ENCODE peak calls at places on chromosomes 3 and 15, in four cellular contexts. A, I, Q and Z are unnamed samples.

GRCh38 chr3:190261015-190261414 is 61.2 kb downstream of the CLDN1 start:
- DNase-seq in A (no peak), I (no peak), Q (peak), Z (no peak)

GRCh38 chr3:178833696-178834095 is 237.9 kb downstream of the ZMAT3 start:
- DNase-seq in A (no peak), I (no peak), Q (no peak), Z (no peak)

GRCh38 chr3:21729888-21730459 is 21.0 kb downstream of the ZNF385D start:
- DNase-seq in A (no peak), I (no peak), Q (peak), Z (no peak)

GRCh38 chr3:124057453-124057852 is 65.5 kb upstream of the ROPN1 start:
- DNase-seq in A (no peak), I (no peak), Q (no peak), Z (no peak)

GRCh38 chr3:77530870-77531269 is 491.0 kb downstream of the ROBO2 start:
- DNase-seq in A (no peak), I (no peak), Q (no peak), Z (peak)

GRCh38 chr15:25186411-25186810 is 231.6 kb downstream of the SNRPN start:
- DNase-seq in A (no peak), I (no peak), Q (no peak), Z (no peak)

GRCh38 chr3:67109651-67110204 is 111.6 kb downstream of the KBTBD8 start:
- DNase-seq in A (peak), I (no peak), Q (peak), Z (peak)

GRCh38 chr3:14775011-14775410 is 43.8 kb upstream of the FGD5 start:
- DNase-seq in A (no peak), I (no peak), Q (no peak), Z (no peak)

GRCh38 chr3:119245778-119246177 is 5.1 kb upstream of the B4GALT4 start:
- DNase-seq in A (no peak), I (no peak), Q (no peak), Z (no peak)

GRCh38 chr3:43710607-43711006 is 19.9 kb downstream of the ABHD5 start:
- DNase-seq in A (no peak), I (no peak), Q (no peak), Z (no peak)

GRCh38 chr3:38226273-38226672 is 39.3 kb upstream of the SLC22A13 start:
- DNase-seq in A (peak), I (no peak), Q (peak), Z (no peak)

GRCh38 chr3:196875258-196875657 is 7.5 kb downstream of the SENP5 start:
- DNase-seq in A (no peak), I (no peak), Q (no peak), Z (no peak)

GRCh38 chr3:172634948-172635347 is 75.9 kb downstream of the NCEH1 start:
- DNase-seq in A (peak), I (no peak), Q (no peak), Z (no peak)

GRCh38 chr3:51384730-51385473 is at the start of gene MANF:
- DNase-seq in A (peak), I (peak), Q (peak), Z (peak)

GRCh38 chr3:51381333-51381705 is 3.8 kb upstream of the MANF start:
- DNase-seq in A (no peak), I (no peak), Q (no peak), Z (no peak)

GRCh38 chr3:51384145-51384729 is 854 bp upstream of the MANF start:
- DNase-seq in A (peak), I (no peak), Q (peak), Z (no peak)

GRCh38 chr3:51382076-51382745 is 2.9 kb upstream of the MANF start:
- DNase-seq in A (no peak), I (no peak), Q (no peak), Z (no peak)

DNA sequence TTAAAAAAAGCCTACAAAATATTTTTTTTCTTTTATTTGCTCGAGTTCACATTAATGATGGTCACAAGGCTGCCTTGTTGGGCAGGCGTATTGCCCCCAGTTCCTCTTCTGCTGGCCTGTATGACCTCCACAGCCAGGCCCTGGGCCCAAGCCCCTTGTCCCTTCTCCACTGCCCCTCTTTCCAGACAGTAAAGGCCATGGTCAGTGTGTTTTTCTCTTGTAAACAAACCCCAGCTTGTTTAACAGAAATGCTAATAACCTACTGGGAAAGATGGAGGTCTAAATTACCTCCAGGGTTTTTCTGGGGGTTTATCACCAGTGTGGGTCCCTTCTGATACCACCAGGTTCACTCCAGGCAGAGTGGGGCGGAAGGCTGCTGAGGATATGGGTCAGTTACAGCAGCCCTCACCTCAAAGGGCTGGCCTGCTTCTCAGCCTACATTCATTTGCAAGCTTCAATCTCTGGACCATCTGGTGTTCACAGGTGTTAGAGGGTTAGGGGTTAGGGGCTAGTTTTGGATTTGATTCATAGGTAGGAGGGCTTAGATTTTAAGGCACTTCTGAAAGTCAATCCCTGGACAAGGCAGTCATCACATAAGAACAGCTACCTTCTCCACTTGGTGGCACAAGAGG is 2.0 kb upstream of the MANF start:
- DNase-seq in A (no peak), I (no peak), Q (no peak), Z (no peak)
- H3K4me3 ChIP-seq in A (no peak), I (peak), Q (no peak), Z (no peak)

DNA sequence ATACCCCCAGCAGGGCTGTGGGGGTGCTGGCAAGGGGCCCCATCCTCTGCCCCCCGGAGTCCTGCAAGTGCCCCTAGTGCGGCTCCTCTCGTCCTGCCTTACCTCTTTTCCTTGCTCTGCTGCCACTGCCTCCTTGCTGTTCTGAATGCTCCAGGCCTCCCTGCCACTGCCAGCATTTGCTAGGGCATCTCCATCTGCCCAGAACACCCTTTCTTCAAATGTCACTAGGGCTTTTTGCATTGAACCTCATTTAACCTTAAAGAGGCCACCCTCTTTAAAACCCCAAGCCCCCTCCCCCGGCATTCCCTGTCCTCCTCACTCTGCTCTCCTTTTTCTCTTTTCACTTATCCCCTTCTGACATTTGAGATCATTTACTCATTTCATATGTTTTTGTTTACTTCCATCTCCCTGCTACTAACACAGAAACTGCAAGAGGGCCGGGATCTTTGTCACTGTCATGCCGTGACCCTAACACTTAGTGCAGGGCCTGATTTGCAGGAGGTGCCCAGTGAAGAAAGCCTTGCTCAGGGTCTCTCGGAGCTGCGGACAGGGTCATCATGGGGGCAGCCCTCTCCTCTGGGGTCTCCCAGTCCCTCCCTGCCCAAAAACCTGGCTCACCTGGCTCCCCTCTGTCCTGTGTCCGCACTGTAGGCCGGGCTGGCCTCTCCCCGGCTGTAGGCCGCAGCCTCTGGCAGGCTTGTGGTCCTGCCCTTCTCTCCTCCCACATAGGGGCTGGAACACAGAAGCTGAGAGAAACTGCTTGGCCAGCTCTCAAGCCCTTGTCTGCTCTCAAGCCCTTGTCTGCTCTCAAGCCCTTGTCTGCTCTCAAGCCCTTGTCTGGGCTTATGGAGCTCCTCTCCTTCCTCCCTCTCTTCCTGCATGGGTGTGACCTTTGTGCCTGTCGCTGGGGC is at the start of gene ACOX2:
- DNase-seq in A (peak), I (no peak), Q (peak), Z (peak)
- H3K4me3 ChIP-seq in A (peak), I (no peak), Q (peak), Z (peak)

DNA sequence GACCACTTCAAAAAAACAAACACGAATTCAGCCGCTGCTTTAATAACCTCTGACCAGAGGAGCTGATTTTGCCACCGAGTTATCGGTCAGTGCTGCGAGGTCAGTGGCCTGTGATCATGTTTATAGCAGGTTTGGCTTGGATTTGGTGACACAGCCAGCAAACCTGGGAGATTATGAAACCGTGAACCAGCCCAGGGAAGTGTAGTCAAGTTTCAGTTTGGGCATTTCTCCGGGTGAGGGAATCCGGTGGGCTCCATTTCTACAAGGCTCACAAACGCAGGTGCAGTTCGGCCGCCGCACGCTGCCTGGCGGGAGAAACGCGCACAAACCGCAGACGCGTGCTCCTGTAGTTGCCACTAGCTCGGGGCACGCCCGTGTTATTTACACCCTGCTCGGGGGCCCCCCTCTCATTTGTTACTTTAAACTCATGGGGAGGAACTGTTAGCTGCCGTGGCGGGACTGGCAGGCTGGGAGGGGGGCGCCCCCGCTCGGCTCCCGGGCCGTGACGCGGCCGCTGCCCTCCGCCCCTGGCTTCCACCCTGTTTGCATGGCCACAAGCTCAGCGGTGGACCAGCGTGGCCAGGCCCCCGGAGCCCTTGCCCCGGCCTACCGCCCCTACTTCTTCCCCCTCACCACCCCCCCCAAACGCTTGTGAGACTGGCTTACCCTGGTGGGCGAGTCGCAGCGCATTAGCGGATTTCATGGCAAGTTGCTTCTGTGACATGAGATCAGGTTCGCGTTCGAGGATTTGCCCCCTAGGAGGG is 13.6 kb upstream of the ONECUT1 start:
- DNase-seq in A (no peak), I (no peak), Q (no peak), Z (no peak)
- H3K4me3 ChIP-seq in A (no peak), I (no peak), Q (no peak), Z (no peak)

GRCh38 chr3:156723182-156723619 is 48.8 kb downstream of the TIPARP start:
- DNase-seq in A (no peak), I (no peak), Q (no peak), Z (no peak)
- H3K4me3 ChIP-seq in A (no peak), I (no peak), Q (no peak), Z (no peak)

GRCh38 chr3:105836533-105836932 is 32.3 kb downstream of the CBLB start:
- DNase-seq in A (peak), I (peak), Q (peak), Z (peak)
- H3K4me3 ChIP-seq in A (no peak), I (peak), Q (peak), Z (no peak)